ENCODE peak calls at places on chromosomes 6 and 20, in six cellular contexts. I is NCI-H510A, B is HTR-8/SVneo, W is neural progenitor cell, M is neural crest cell, V is kidney tubule cell. F is an unnamed sample.

GRCh38 chr20:58555078-58555765 is 40.0 kb upstream of the APCDD1L start:
- DNase-seq in I (no peak), B (peak), W (no peak), M (no peak), V (peak), F (peak)

GRCh38 chr6:80967618-80968017 is 784.9 kb downstream of the TENT5A start:
- DNase-seq in I (no peak), B (no peak), W (peak), M (no peak), V (no peak), F (no peak)

GRCh38 chr6:37502703-37503485 is 3.2 kb upstream of the CCDC167 start:
- DNase-seq in I (no peak), B (no peak), W (no peak), M (no peak), V (no peak), F (no peak)

GRCh38 chr6:20001286-20001685 is 164.1 kb downstream of the ID4 start:
- DNase-seq in I (no peak), B (no peak), W (no peak), M (no peak), V (no peak), F (peak)

GRCh38 chr6:117459447-117459944 is 23.0 kb upstream of the DCBLD1 start:
- DNase-seq in I (no peak), B (no peak), W (no peak), M (no peak), V (no peak), F (no peak)

GRCh38 chr20:37333848-37334318 is 12.1 kb upstream of the SRC start:
- DNase-seq in I (no peak), B (no peak), W (no peak), M (no peak), V (no peak), F (no peak)

GRCh38 chr20:57872816-57873409 is 163.1 kb upstream of the PMEPA1 start:
- DNase-seq in I (no peak), B (no peak), W (no peak), M (no peak), V (no peak), F (no peak)

GRCh38 chr20:42112161-42112560 is 494.0 kb upstream of the CHD6 start:
- DNase-seq in I (no peak), B (no peak), W (no peak), M (no peak), V (no peak), F (no peak)

GRCh38 chr6:89352329-89353117 is at the start of gene UBE2J1:
- DNase-seq in I (peak), B (peak), W (peak), M (peak), V (peak), F (peak)

GRCh38 chr6:25757936-25758642 is 3.5 kb downstream of the SLC17A4 start:
- DNase-seq in I (no peak), B (no peak), W (no peak), M (no peak), V (no peak), F (no peak)

GRCh38 chr20:35743693-35744491 is 1.8 kb upstream of the RBM39 start:
- DNase-seq in I (no peak), B (no peak), W (no peak), M (no peak), V (no peak), F (no peak)

GRCh38 chr6:131657630-131658111 is 20.6 kb downstream of the ENPP3 start:
- DNase-seq in I (no peak), B (no peak), W (no peak), M (no peak), V (peak), F (no peak)

GRCh38 chr6:15036690-15037245 is 209.1 kb upstream of the JARID2 start:
- DNase-seq in I (peak), B (no peak), W (peak), M (no peak), V (peak), F (no peak)

GRCh38 chr6:70414813-70415212 is 1.5 kb downstream of the FAM135A start:
- DNase-seq in I (no peak), B (no peak), W (no peak), M (no peak), V (no peak), F (peak)

GRCh38 chr6:46491201-46491788 is at the start of gene RCAN2:
- DNase-seq in I (peak), B (peak), W (peak), M (peak), V (peak), F (peak)

GRCh38 chr6:25586927-25587326 is 65.1 kb upstream of the SCGN start:
- DNase-seq in I (no peak), B (no peak), W (no peak), M (no peak), V (no peak), F (no peak)

GRCh38 chr20:7912551-7912950 is 27.7 kb downstream of the HAO1 start:
- DNase-seq in I (no peak), B (no peak), W (no peak), M (no peak), V (no peak), F (no peak)

GRCh38 chr20:63126876-63127699 is 88.8 kb downstream of the YTHDF1 start:
- DNase-seq in I (no peak), B (no peak), W (no peak), M (no peak), V (no peak), F (no peak)

GRCh38 chr6:41712651-41713103 is 22.7 kb downstream of the TFEB start:
- DNase-seq in I (no peak), B (no peak), W (no peak), M (no peak), V (peak), F (no peak)

GRCh38 chr6:34195726-34196115 is 41.0 kb upstream of the HMGA1 start:
- DNase-seq in I (no peak), B (no peak), W (no peak), M (no peak), V (no peak), F (no peak)

GRCh38 chr6:7440476-7440875 is 50.9 kb downstream of the RIOK1 start:
- DNase-seq in I (no peak), B (no peak), W (no peak), M (no peak), V (no peak), F (no peak)

GRCh38 chr6:143901885-143902708 is 37.8 kb downstream of the ZC2HC1B start:
- DNase-seq in I (no peak), B (no peak), W (no peak), M (no peak), V (no peak), F (no peak)

GRCh38 chr6:31822038-31822821 is 5.3 kb upstream of the HSPA1B start:
- DNase-seq in I (peak), B (peak), W (peak), M (no peak), V (peak), F (peak)

GRCh38 chr6:5179917-5180316 is 80.8 kb downstream of the LYRM4 start:
- DNase-seq in I (no peak), B (no peak), W (no peak), M (no peak), V (no peak), F (no peak)

GRCh38 chr20:25867776-25868649 is 171.4 kb upstream of the ZNF337 start:
- DNase-seq in I (peak), B (no peak), W (peak), M (peak), V (peak), F (peak)

GRCh38 chr6:16925461-16925860 is 164.2 kb upstream of the ATXN1 start:
- DNase-seq in I (no peak), B (no peak), W (no peak), M (no peak), V (no peak), F (no peak)

GRCh38 chr20:54134445-54135220 is 39.2 kb downstream of the CYP24A1 start:
- DNase-seq in I (no peak), B (no peak), W (no peak), M (no peak), V (peak), F (peak)

GRCh38 chr6:118319890-118320289 is 228.2 kb upstream of the PLN start:
- DNase-seq in I (no peak), B (peak), W (peak), M (no peak), V (no peak), F (no peak)

GRCh38 chr6:36595168-36595818 is 1.1 kb downstream of the SRSF3 start:
- DNase-seq in I (no peak), B (no peak), W (peak), M (no peak), V (peak), F (peak)

GRCh38 chr20:45993197-45993951 is 15.3 kb upstream of the MMP9 start:
- DNase-seq in I (no peak), B (peak), W (no peak), M (no peak), V (peak), F (peak)

GRCh38 chr6:128242765-128243403 is 277.5 kb downstream of the PTPRK start:
- DNase-seq in I (no peak), B (peak), W (no peak), M (no peak), V (peak), F (no peak)

GRCh38 chr6:159577564-159577963 is 115.5 kb downstream of the SOD2 start:
- DNase-seq in I (no peak), B (no peak), W (no peak), M (no peak), V (peak), F (peak)

GRCh38 chr6:42099340-42100028 is 42.9 kb downstream of the C6orf132 start:
- DNase-seq in I (no peak), B (peak), W (no peak), M (no peak), V (peak), F (peak)

GRCh38 chr6:27505209-27506027 is 32.5 kb upstream of the ZNF184 start:
- DNase-seq in I (no peak), B (no peak), W (peak), M (no peak), V (peak), F (peak)

GRCh38 chr6:166630421-166630820 is 3.4 kb upstream of the RPS6KA2 start:
- DNase-seq in I (no peak), B (no peak), W (no peak), M (no peak), V (no peak), F (no peak)

GRCh38 chr6:116371384-116372209 is 850 bp downstream of the DSE start:
- DNase-seq in I (peak), B (peak), W (peak), M (peak), V (peak), F (peak)

GRCh38 chr20:10565922-10566897 is 107.6 kb downstream of the JAG1 start:
- DNase-seq in I (no peak), B (no peak), W (no peak), M (no peak), V (no peak), F (peak)

GRCh38 chr20:16106191-16106849 is 466.9 kb downstream of the KIF16B start:
- DNase-seq in I (no peak), B (no peak), W (no peak), M (no peak), V (peak), F (peak)

F was measured in bronchial epithelial cell.